ENCODE peak calls at places on chromosomes 3 and 15, in seven cellular contexts. Z, P, Y, Q, H, B and I are unnamed samples.

GRCh38 chr3:31667582-31667981 is 134.9 kb downstream of the STT3B start:
- DNase-seq in Z (no peak), P (no peak), Y (no peak), Q (no peak), H (no peak), B (no peak), I (no peak)

GRCh38 chr3:197432407-197433127 is 123.2 kb downstream of the BDH1 start:
- DNase-seq in Z (no peak), P (no peak), Y (no peak), Q (no peak), H (no peak), B (no peak), I (no peak)

GRCh38 chr3:64666171-64666581 is 21.6 kb downstream of the ADAMTS9 start:
- DNase-seq in Z (no peak), P (peak; percentile 16), Y (peak; percentile 67), Q (no peak), H (no peak), B (no peak), I (no peak)

GRCh38 chr3:52522651-52523251 is 10.9 kb downstream of the NT5DC2 start:
- DNase-seq in Z (no peak), P (no peak), Y (no peak), Q (no peak), H (no peak), B (no peak), I (no peak)

GRCh38 chr15:44633603-44634002 is 29.9 kb downstream of the SPG11 start:
- DNase-seq in Z (no peak), P (no peak), Y (no peak), Q (no peak), H (no peak), B (no peak), I (peak; percentile 24)

GRCh38 chr3:11901286-11901875 is 54.7 kb upstream of the TAMM41 start:
- DNase-seq in Z (no peak), P (no peak), Y (no peak), Q (no peak), H (no peak), B (no peak), I (no peak)

GRCh38 chr15:76982756-76983155 is 12.2 kb upstream of the PSTPIP1 start:
- DNase-seq in Z (no peak), P (no peak), Y (no peak), Q (no peak), H (no peak), B (no peak), I (no peak)

GRCh38 chr3:100230715-100231114 is 30.1 kb upstream of the TBC1D23 start:
- DNase-seq in Z (no peak), P (no peak), Y (no peak), Q (no peak), H (no peak), B (no peak), I (no peak)

GRCh38 chr15:63044645-63045437 is 2.3 kb downstream of the TPM1 start:
- DNase-seq in Z (no peak), P (no peak), Y (peak; percentile 68), Q (no peak), H (no peak), B (peak; percentile 50), I (no peak)

GRCh38 chr3:120162400-120162799 is 68.2 kb upstream of the GSK3B start:
- DNase-seq in Z (no peak), P (no peak), Y (no peak), Q (no peak), H (no peak), B (no peak), I (no peak)

GRCh38 chr3:196057663-196058356 is 24.1 kb downstream of the TFRC start:
- DNase-seq in Z (no peak), P (no peak), Y (no peak), Q (no peak), H (no peak), B (no peak), I (no peak)

GRCh38 chr3:142004025-142004424 is 127.6 kb downstream of the ATP1B3 start:
- DNase-seq in Z (no peak), P (no peak), Y (no peak), Q (no peak), H (no peak), B (no peak), I (no peak)

GRCh38 chr3:142850395-142851023 is 38.4 kb downstream of the PCOLCE2 start:
- DNase-seq in Z (peak; percentile 25), P (no peak), Y (peak; percentile 75), Q (no peak), H (peak; percentile 24), B (no peak), I (peak; percentile 21)

GRCh38 chr3:128547368-128547987 is 54.5 kb upstream of the GATA2 start:
- DNase-seq in Z (no peak), P (no peak), Y (no peak), Q (no peak), H (no peak), B (no peak), I (no peak)

GRCh38 chr3:38992117-38992779 is 59.5 kb downstream of the SCN11A start:
- DNase-seq in Z (no peak), P (no peak), Y (no peak), Q (no peak), H (peak; percentile 45), B (no peak), I (no peak)

GRCh38 chr3:184299488-184300376 is 691 bp downstream of the PSMD2 start:
- DNase-seq in Z (no peak), P (no peak), Y (no peak), Q (no peak), H (no peak), B (no peak), I (no peak)

GRCh38 chr15:67715166-67715565 is 110.1 kb upstream of the SKOR1 start:
- DNase-seq in Z (no peak), P (no peak), Y (no peak), Q (no peak), H (no peak), B (no peak), I (no peak)

GRCh38 chr3:190173426-190173825 is 52.7 kb upstream of the P3H2 start:
- DNase-seq in Z (no peak), P (no peak), Y (no peak), Q (no peak), H (no peak), B (no peak), I (no peak)

GRCh38 chr15:52810346-52810745 is 20.2 kb upstream of the ONECUT1 start:
- DNase-seq in Z (no peak), P (peak; percentile 26), Y (no peak), Q (no peak), H (no peak), B (no peak), I (no peak)

GRCh38 chr3:79005084-79005483 is 762.7 kb downstream of the ROBO1 start:
- DNase-seq in Z (no peak), P (no peak), Y (no peak), Q (no peak), H (no peak), B (no peak), I (no peak)

GRCh38 chr3:20622304-20622703 is 436.3 kb upstream of the SGO1 start:
- DNase-seq in Z (no peak), P (no peak), Y (no peak), Q (no peak), H (no peak), B (no peak), I (no peak)

GRCh38 chr3:58260733-58261132 is 23.1 kb downstream of the ABHD6 start:
- DNase-seq in Z (no peak), P (no peak), Y (no peak), Q (no peak), H (no peak), B (no peak), I (no peak)

GRCh38 chr3:42228796-42229195 is 37.2 kb downstream of the CCK start:
- DNase-seq in Z (no peak), P (no peak), Y (no peak), Q (no peak), H (no peak), B (no peak), I (no peak)
- TF ChIP-seq CTCF in Z (no peak), P (no peak), Y (no peak), Q (no peak), H (peak; percentile 40), B (no peak), I (peak; percentile 40)

GRCh38 chr15:29615791-29616190 is 206.5 kb downstream of the TJP1 start:
- DNase-seq in Z (no peak), P (no peak), Y (no peak), Q (no peak), H (no peak), B (no peak), I (no peak)

GRCh38 chr15:29612096-29612495 is 210.2 kb downstream of the TJP1 start:
- DNase-seq in Z (peak; percentile 34), P (no peak), Y (no peak), Q (no peak), H (peak; percentile 26), B (no peak), I (no peak)

GRCh38 chr15:29616512-29616911 is 205.8 kb downstream of the TJP1 start:
- DNase-seq in Z (no peak), P (no peak), Y (no peak), Q (no peak), H (no peak), B (no peak), I (no peak)

GRCh38 chr15:29612701-29613100 is 209.6 kb downstream of the TJP1 start:
- DNase-seq in Z (no peak), P (no peak), Y (no peak), Q (no peak), H (no peak), B (no peak), I (no peak)

GRCh38 chr15:29613951-29614382 is 208.3 kb downstream of the TJP1 start:
- DNase-seq in Z (no peak), P (peak; percentile 31), Y (no peak), Q (no peak), H (no peak), B (no peak), I (no peak)
- TF ChIP-seq CTCF in Z (no peak), P (no peak), Y (no peak), Q (peak; percentile 46), H (no peak), B (no peak), I (no peak)

DNA sequence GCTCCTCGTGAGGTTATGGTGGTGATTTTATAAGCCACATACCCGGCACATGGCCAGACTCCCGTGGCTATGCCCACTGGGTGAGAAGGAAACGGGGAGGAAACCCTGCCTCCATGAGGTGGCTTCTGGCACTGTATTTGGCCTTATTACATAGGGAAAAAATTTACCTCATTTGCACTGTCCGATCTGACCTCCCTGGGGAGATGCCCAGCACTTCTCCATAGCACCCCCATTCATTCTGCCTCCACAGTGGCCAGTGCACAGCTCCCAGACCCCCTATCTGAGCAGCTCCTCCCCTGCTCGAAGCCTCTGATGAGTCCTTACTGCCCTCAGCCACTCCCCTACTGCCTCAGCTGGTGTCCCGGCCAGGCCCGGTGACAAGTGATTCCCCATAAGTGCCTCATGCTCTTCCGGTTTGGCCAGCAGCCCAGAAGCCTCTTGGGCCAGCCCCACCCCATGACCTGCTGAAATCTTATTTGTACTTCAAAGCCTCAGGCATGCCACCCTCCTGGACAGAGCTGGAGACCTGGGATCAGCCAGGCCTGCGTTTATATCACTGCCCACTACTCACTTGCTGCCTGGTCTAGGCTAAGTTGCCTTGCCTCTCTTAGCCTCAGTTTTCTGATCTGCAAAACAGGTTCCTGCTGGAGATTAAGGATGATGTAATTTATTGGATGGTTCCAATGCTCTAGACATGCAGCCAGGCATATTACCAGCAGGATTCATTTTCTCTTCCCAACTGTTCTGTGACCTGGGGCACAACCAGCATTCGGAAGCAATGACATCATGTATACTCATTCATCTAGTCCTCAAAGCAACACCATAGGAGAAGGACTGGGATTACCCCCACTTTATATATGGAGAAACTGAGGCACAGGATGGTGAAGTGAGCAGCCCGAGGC is 30.6 kb upstream of the SLC6A6 start:
- DNase-seq in Z (peak; percentile 90), P (peak; percentile 50), Y (peak; percentile 89), Q (no peak), H (no peak), B (no peak), I (peak; percentile 11)
- TF ChIP-seq CTCF in Z (no peak), P (no peak), Y (no peak), Q (no peak), H (no peak), B (no peak), I (no peak)

GRCh38 chr3:14810795-14811661 is 7.7 kb upstream of the FGD5 start:
- DNase-seq in Z (no peak), P (no peak), Y (no peak), Q (no peak), H (no peak), B (no peak), I (no peak)
- TF ChIP-seq CTCF in Z (no peak), P (no peak), Y (no peak), Q (no peak), H (no peak), B (no peak), I (no peak)